ENCODE peak calls at places on chromosome 13, in five cellular contexts. One of them, this sample, is unnamed.

GRCh38 chr13:26971990-26972888 is 199.4 kb downstream of the USP12 start:
- DNase-seq in IMR-90: peak; percentile 20
- DNase-seq in K562: peak; percentile 52
- DNase-seq in GM12878: no peak
- DNase-seq in HepG2: peak; percentile 74
- DNase-seq in this sample: no peak

GRCh38 chr13:25798998-25799397 is 252.8 kb downstream of the SHISA2 start:
- DNase-seq in IMR-90: no peak
- DNase-seq in K562: no peak
- DNase-seq in GM12878: no peak
- DNase-seq in HepG2: no peak
- DNase-seq in this sample: no peak

GRCh38 chr13:33106656-33107402 is 90.6 kb downstream of the KL start:
- DNase-seq in IMR-90: peak; percentile 62
- DNase-seq in K562: no peak
- DNase-seq in GM12878: no peak
- DNase-seq in HepG2: no peak
- DNase-seq in this sample: no peak

GRCh38 chr13:94195715-94196114 is 283.8 kb downstream of the DCT start:
- DNase-seq in IMR-90: peak; percentile 96
- DNase-seq in K562: no peak
- DNase-seq in GM12878: no peak
- DNase-seq in HepG2: no peak
- DNase-seq in this sample: no peak

GRCh38 chr13:38045278-38046048 is 175.9 kb upstream of the TRPC4 start:
- DNase-seq in IMR-90: peak; percentile 33
- DNase-seq in K562: peak; percentile 69
- DNase-seq in GM12878: no peak
- DNase-seq in HepG2: peak; percentile 2
- DNase-seq in this sample: no peak

GRCh38 chr13:31209172-31209818 is 9.5 kb downstream of the B3GLCT start:
- DNase-seq in IMR-90: peak; percentile 36
- DNase-seq in K562: no peak
- DNase-seq in GM12878: no peak
- DNase-seq in HepG2: no peak
- DNase-seq in this sample: no peak

GRCh38 chr13:113669871-113670341 is 2.9 kb downstream of the GRK1 start:
- DNase-seq in IMR-90: no peak
- DNase-seq in K562: no peak
- DNase-seq in GM12878: no peak
- DNase-seq in HepG2: no peak
- DNase-seq in this sample: no peak

GRCh38 chr13:111555268-111555633 is 234.8 kb downstream of the TEX29 start:
- DNase-seq in IMR-90: no peak
- DNase-seq in K562: no peak
- DNase-seq in GM12878: no peak
- DNase-seq in HepG2: no peak
- DNase-seq in this sample: no peak

GRCh38 chr13:84352946-84353345 is 470.7 kb upstream of the SLITRK1 start:
- DNase-seq in IMR-90: no peak
- DNase-seq in K562: no peak
- DNase-seq in GM12878: no peak
- DNase-seq in HepG2: no peak
- DNase-seq in this sample: no peak
- TF ChIP-seq BHLHE40 in IMR-90: no peak
- TF ChIP-seq BHLHE40 in K562: no peak
- TF ChIP-seq BHLHE40 in GM12878: no peak
- TF ChIP-seq BHLHE40 in HepG2: no peak
- TF ChIP-seq BHLHE40 in this sample: no peak

GRCh38 chr13:99505814-99506269 is 4.6 kb downstream of the TM9SF2 start:
- DNase-seq in IMR-90: peak; percentile 63
- DNase-seq in K562: no peak
- DNase-seq in GM12878: no peak
- DNase-seq in HepG2: no peak
- DNase-seq in this sample: peak; percentile 16
- H3K4me1 ChIP-seq in IMR-90: peaks cover 2% of the 10 kb centered on the region
- H3K4me1 ChIP-seq in K562: peaks cover 4% of the 10 kb centered on the region
- H3K4me1 ChIP-seq in GM12878: peaks cover 12% of the 10 kb centered on the region
- H3K4me1 ChIP-seq in HepG2: peaks cover 49% of the 10 kb centered on the region
- H3K4me1 ChIP-seq in this sample: peaks cover 26% of the 10 kb centered on the region

GRCh38 chr13:45817833-45818232 is 33.7 kb downstream of the SIAH3 start:
- DNase-seq in IMR-90: no peak
- DNase-seq in K562: no peak
- DNase-seq in GM12878: no peak
- DNase-seq in HepG2: no peak
- DNase-seq in this sample: no peak
- TF ChIP-seq BHLHE40 in IMR-90: no peak
- TF ChIP-seq BHLHE40 in K562: no peak
- TF ChIP-seq BHLHE40 in GM12878: no peak
- TF ChIP-seq BHLHE40 in HepG2: no peak
- TF ChIP-seq BHLHE40 in this sample: no peak

GRCh38 chr13:51246005-51246404 is 23.8 kb downstream of the FAM124A start:
- DNase-seq in IMR-90: no peak
- DNase-seq in K562: no peak
- DNase-seq in GM12878: no peak
- DNase-seq in HepG2: no peak
- DNase-seq in this sample: no peak

GRCh38 chr13:51246411-51247298 is 24.5 kb downstream of the FAM124A start:
- DNase-seq in IMR-90: no peak
- DNase-seq in K562: no peak
- DNase-seq in GM12878: no peak
- DNase-seq in HepG2: no peak
- DNase-seq in this sample: no peak

GRCh38 chr13:51244637-51245405 is 22.6 kb downstream of the FAM124A start:
- DNase-seq in IMR-90: no peak
- DNase-seq in K562: no peak
- DNase-seq in GM12878: no peak
- DNase-seq in HepG2: no peak
- DNase-seq in this sample: no peak

GRCh38 chr13:51243832-51244231 is 21.6 kb downstream of the FAM124A start:
- DNase-seq in IMR-90: no peak
- DNase-seq in K562: no peak
- DNase-seq in GM12878: no peak
- DNase-seq in HepG2: no peak
- DNase-seq in this sample: no peak

DNA sequence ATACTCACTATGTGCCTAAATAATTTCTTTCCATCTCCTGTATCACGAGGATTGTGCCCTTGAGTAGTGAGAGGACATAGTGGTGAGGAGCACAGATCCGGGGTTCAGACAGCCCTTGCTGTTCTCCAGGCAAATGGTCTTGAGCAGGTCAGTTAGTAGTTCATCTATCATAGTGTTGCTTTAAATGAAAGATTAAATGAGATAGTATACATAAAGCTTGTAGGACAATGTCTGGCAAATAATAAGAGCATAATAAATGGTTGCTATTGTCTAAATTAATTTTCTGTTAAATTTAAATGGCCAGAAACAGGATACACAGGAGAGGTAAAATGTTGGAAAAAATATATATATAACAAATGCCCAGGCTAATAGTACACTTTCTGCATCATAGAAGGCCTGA is 23.4 kb downstream of the FAM124A start:
- DNase-seq in IMR-90: no peak
- DNase-seq in K562: no peak
- DNase-seq in GM12878: no peak
- DNase-seq in HepG2: no peak
- DNase-seq in this sample: no peak
- H3K4me1 ChIP-seq in IMR-90: no peaks in the 10 kb centered on the region
- H3K4me1 ChIP-seq in K562: no peaks in the 10 kb centered on the region
- H3K4me1 ChIP-seq in GM12878: no peaks in the 10 kb centered on the region
- H3K4me1 ChIP-seq in HepG2: no peaks in the 10 kb centered on the region
- H3K4me1 ChIP-seq in this sample: no peaks in the 10 kb centered on the region

GRCh38 chr13:99988469-99989375 is 7.1 kb downstream of the ZIC2 start:
- DNase-seq in IMR-90: no peak
- DNase-seq in K562: no peak
- DNase-seq in GM12878: no peak
- DNase-seq in HepG2: no peak
- DNase-seq in this sample: no peak
- TF ChIP-seq BHLHE40 in IMR-90: no peak
- TF ChIP-seq BHLHE40 in K562: no peak
- TF ChIP-seq BHLHE40 in GM12878: no peak
- TF ChIP-seq BHLHE40 in HepG2: no peak
- TF ChIP-seq BHLHE40 in this sample: no peak

This sample was measured in A549.